ENCODE peak calls at places on chromosomes 7 and 10, in eight cellular contexts. B, F, M, D, Y, X, V and P are unnamed samples.

GRCh38 chr10:10977231-10977956 is 40.3 kb upstream of the CELF2 start:
- DNase-seq in B (no peak), F (no peak), M (no peak), D (no peak), Y (no peak), X (no peak), V (no peak), P (no peak)

GRCh38 chr10:44865289-44865671 is 45.9 kb upstream of the TMEM72 start:
- DNase-seq in B (no peak), F (no peak), M (peak; percentile 54), D (no peak), Y (no peak), X (no peak), V (no peak), P (peak; percentile 27)

GRCh38 chr10:76202777-76203176 is 771.4 kb downstream of the LRMDA start:
- DNase-seq in B (no peak), F (no peak), M (no peak), D (peak; percentile 49), Y (no peak), X (no peak), V (peak; percentile 84), P (no peak)

GRCh38 chr7:114652041-114652440 is 237.4 kb downstream of the FOXP2 start:
- DNase-seq in B (no peak), F (no peak), M (no peak), D (no peak), Y (no peak), X (no peak), V (no peak), P (no peak)

GRCh38 chr7:57876-58275 is 134.5 kb upstream of the FAM20C start:
- DNase-seq in B (no peak), F (no peak), M (no peak), D (no peak), Y (no peak), X (no peak), V (no peak), P (no peak)

GRCh38 chr7:101817930-101818698 is 688 bp downstream of the CUX1 start:
- DNase-seq in B (no peak), F (no peak), M (no peak), D (no peak), Y (no peak), X (no peak), V (no peak), P (no peak)

GRCh38 chr7:46786221-46786951 is 795.5 kb downstream of the TNS3 start:
- DNase-seq in B (no peak), F (no peak), M (no peak), D (no peak), Y (no peak), X (no peak), V (peak; percentile 15), P (no peak)

GRCh38 chr7:105304040-105304895 is 84.5 kb downstream of the SRPK2 start:
- DNase-seq in B (no peak), F (no peak), M (no peak), D (peak; percentile 0), Y (no peak), X (no peak), V (peak; percentile 32), P (no peak)

GRCh38 chr10:17216217-17216900 is 11.7 kb upstream of the VIM start:
- DNase-seq in B (no peak), F (peak; percentile 72), M (no peak), D (peak; percentile 93), Y (peak; percentile 51), X (no peak), V (peak; percentile 67), P (no peak)

GRCh38 chr7:138575897-138576428 is 115.9 kb downstream of the TRIM24 start:
- DNase-seq in B (no peak), F (no peak), M (no peak), D (no peak), Y (no peak), X (no peak), V (no peak), P (no peak)

GRCh38 chr10:61642692-61643091 is 20.0 kb upstream of the CABCOCO1 start:
- DNase-seq in B (no peak), F (no peak), M (no peak), D (peak; percentile 50), Y (no peak), X (no peak), V (peak; percentile 47), P (no peak)

GRCh38 chr7:148503900-148504487 is 86.6 kb upstream of the C7orf33 start:
- DNase-seq in B (no peak), F (no peak), M (no peak), D (no peak), Y (peak; percentile 42), X (peak; percentile 23), V (peak; percentile 35), P (peak; percentile 54)

GRCh38 chr7:146201945-146202344 is 85.3 kb downstream of the CNTNAP2 start:
- DNase-seq in B (no peak), F (no peak), M (no peak), D (no peak), Y (no peak), X (no peak), V (no peak), P (no peak)

GRCh38 chr7:149510248-149510647 is 12.6 kb upstream of the ZNF746 start:
- DNase-seq in B (no peak), F (no peak), M (no peak), D (no peak), Y (no peak), X (no peak), V (no peak), P (no peak)

GRCh38 chr7:101363734-101364374 is 1.2 kb downstream of the COL26A1 start:
- DNase-seq in B (peak; percentile 85), F (peak; percentile 91), M (peak; percentile 76), D (no peak), Y (peak; percentile 89), X (peak; percentile 87), V (peak; percentile 94), P (peak; percentile 89)